ENCODE peak calls at places on chromosomes 4 and X, in four cellular contexts. One of them, this sample, is unnamed.

GRCh38 chr4:121370729-121371325 is 10.0 kb downstream of the QRFPR start:
- DNase-seq in mesendoderm: peak
- DNase-seq in fibroblast of lung: peak
- DNase-seq in BJ: no peak
- DNase-seq in this sample: no peak

GRCh38 chr4:2412534-2412884 is 5.9 kb downstream of the ZFYVE28 start:
- DNase-seq in fibroblast of lung: no peak
- DNase-seq in mesendoderm: no peak
- DNase-seq in BJ: no peak
- DNase-seq in this sample: no peak

GRCh38 chr4:41455215-41455614 is 82.7 kb upstream of the LIMCH1 start:
- DNase-seq in BJ: no peak
- DNase-seq in fibroblast of lung: no peak
- DNase-seq in mesendoderm: peak
- DNase-seq in this sample: no peak

GRCh38 chr4:119587796-119588195 is 40.8 kb downstream of the PDE5A start:
- DNase-seq in mesendoderm: peak
- DNase-seq in fibroblast of lung: peak
- DNase-seq in BJ: no peak
- DNase-seq in this sample: no peak

GRCh38 chr4:166941629-166942028 is 292.7 kb downstream of the SPOCK3 start:
- DNase-seq in mesendoderm: peak
- DNase-seq in BJ: no peak
- DNase-seq in fibroblast of lung: peak
- DNase-seq in this sample: no peak

GRCh38 chrX:145506225-145506624 is 258.9 kb downstream of the SPANXN1 start:
- DNase-seq in mesendoderm: no peak
- DNase-seq in BJ: no peak
- DNase-seq in fibroblast of lung: no peak
- DNase-seq in this sample: no peak

GRCh38 chrX:14073561-14073960 is 43.9 kb upstream of the GEMIN8 start:
- DNase-seq in BJ: no peak
- DNase-seq in fibroblast of lung: peak
- DNase-seq in mesendoderm: no peak
- DNase-seq in this sample: no peak

GRCh38 chr4:87961993-87962791 is 13.3 kb upstream of the SPP1 start:
- DNase-seq in BJ: no peak
- DNase-seq in fibroblast of lung: peak
- DNase-seq in mesendoderm: peak
- DNase-seq in this sample: no peak

GRCh38 chr4:822361-823092 is 3.4 kb downstream of the CPLX1 start:
- DNase-seq in mesendoderm: no peak
- DNase-seq in BJ: no peak
- DNase-seq in fibroblast of lung: no peak
- DNase-seq in this sample: no peak

GRCh38 chr4:19735012-19735411 is 516.7 kb upstream of the SLIT2 start:
- DNase-seq in BJ: no peak
- DNase-seq in mesendoderm: no peak
- DNase-seq in fibroblast of lung: no peak
- DNase-seq in this sample: no peak

GRCh38 chr4:4595252-4595651 is 53.4 kb upstream of the STX18 start:
- DNase-seq in BJ: no peak
- DNase-seq in mesendoderm: peak
- DNase-seq in fibroblast of lung: no peak
- DNase-seq in this sample: no peak

GRCh38 chr4:152577708-152578421 is 42.0 kb upstream of the FBXW7 start:
- DNase-seq in mesendoderm: no peak
- DNase-seq in fibroblast of lung: no peak
- DNase-seq in BJ: no peak
- DNase-seq in this sample: no peak

GRCh38 chr4:164536829-164537228 is 217.1 kb upstream of the SMIM31 start:
- DNase-seq in mesendoderm: peak
- DNase-seq in BJ: peak
- DNase-seq in fibroblast of lung: peak
- DNase-seq in this sample: peak

GRCh38 chr4:3462790-3463415 is at the start of gene DOK7:
- DNase-seq in mesendoderm: no peak
- DNase-seq in BJ: no peak
- DNase-seq in fibroblast of lung: no peak
- DNase-seq in this sample: no peak
- H3K4me3 ChIP-seq in mesendoderm: no peak
- H3K4me3 ChIP-seq in BJ: peak
- H3K4me3 ChIP-seq in fibroblast of lung: no peak
- H3K4me3 ChIP-seq in this sample: peak

GRCh38 chr4:24999392-25000104 is 31.2 kb downstream of the LGI2 start:
- DNase-seq in fibroblast of lung: peak
- DNase-seq in BJ: no peak
- DNase-seq in mesendoderm: peak
- DNase-seq in this sample: no peak
- H3K4me3 ChIP-seq in fibroblast of lung: no peak
- H3K4me3 ChIP-seq in BJ: no peak
- H3K4me3 ChIP-seq in mesendoderm: no peak
- H3K4me3 ChIP-seq in this sample: no peak

GRCh38 chr4:26726655-26727387 is 133.8 kb upstream of the STIM2 start:
- DNase-seq in fibroblast of lung: peak
- DNase-seq in mesendoderm: no peak
- DNase-seq in BJ: no peak
- DNase-seq in this sample: no peak

GRCh38 chr4:26731342-26731741 is 129.3 kb upstream of the STIM2 start:
- DNase-seq in BJ: no peak
- DNase-seq in mesendoderm: no peak
- DNase-seq in fibroblast of lung: peak
- DNase-seq in this sample: no peak

GRCh38 chr4:26727849-26728248 is 132.8 kb upstream of the STIM2 start:
- DNase-seq in BJ: no peak
- DNase-seq in mesendoderm: no peak
- DNase-seq in fibroblast of lung: no peak
- DNase-seq in this sample: no peak

GRCh38 chr4:26729547-26729946 is 131.1 kb upstream of the STIM2 start:
- DNase-seq in fibroblast of lung: no peak
- DNase-seq in BJ: no peak
- DNase-seq in mesendoderm: no peak
- DNase-seq in this sample: no peak

GRCh38 chr4:26729027-26729426 is 131.6 kb upstream of the STIM2 start:
- DNase-seq in fibroblast of lung: no peak
- DNase-seq in BJ: no peak
- DNase-seq in mesendoderm: no peak
- DNase-seq in this sample: no peak
- H3K4me3 ChIP-seq in fibroblast of lung: no peak
- H3K4me3 ChIP-seq in BJ: no peak
- H3K4me3 ChIP-seq in mesendoderm: no peak
- H3K4me3 ChIP-seq in this sample: no peak

GRCh38 chrX:120692319-120692718 is 62.5 kb upstream of the C1GALT1C1 start:
- DNase-seq in fibroblast of lung: no peak
- DNase-seq in mesendoderm: no peak
- DNase-seq in BJ: no peak
- DNase-seq in this sample: no peak

GRCh38 chrX:120690941-120691340 is 61.1 kb upstream of the C1GALT1C1 start:
- DNase-seq in BJ: no peak
- DNase-seq in fibroblast of lung: no peak
- DNase-seq in mesendoderm: no peak
- DNase-seq in this sample: no peak

GRCh38 chrX:120690344-120690743 is 60.5 kb upstream of the C1GALT1C1 start:
- DNase-seq in mesendoderm: no peak
- DNase-seq in BJ: no peak
- DNase-seq in fibroblast of lung: no peak
- DNase-seq in this sample: no peak
- H3K4me3 ChIP-seq in mesendoderm: no peak
- H3K4me3 ChIP-seq in BJ: no peak
- H3K4me3 ChIP-seq in fibroblast of lung: no peak
- H3K4me3 ChIP-seq in this sample: no peak

GRCh38 chr4:155761916-155762315 is 3.1 kb downstream of the GUCY1B1 start:
- DNase-seq in fibroblast of lung: no peak
- DNase-seq in mesendoderm: peak
- DNase-seq in BJ: no peak
- DNase-seq in this sample: no peak
- H3K4me3 ChIP-seq in fibroblast of lung: no peak
- H3K4me3 ChIP-seq in mesendoderm: no peak
- H3K4me3 ChIP-seq in BJ: no peak
- H3K4me3 ChIP-seq in this sample: no peak

DNA sequence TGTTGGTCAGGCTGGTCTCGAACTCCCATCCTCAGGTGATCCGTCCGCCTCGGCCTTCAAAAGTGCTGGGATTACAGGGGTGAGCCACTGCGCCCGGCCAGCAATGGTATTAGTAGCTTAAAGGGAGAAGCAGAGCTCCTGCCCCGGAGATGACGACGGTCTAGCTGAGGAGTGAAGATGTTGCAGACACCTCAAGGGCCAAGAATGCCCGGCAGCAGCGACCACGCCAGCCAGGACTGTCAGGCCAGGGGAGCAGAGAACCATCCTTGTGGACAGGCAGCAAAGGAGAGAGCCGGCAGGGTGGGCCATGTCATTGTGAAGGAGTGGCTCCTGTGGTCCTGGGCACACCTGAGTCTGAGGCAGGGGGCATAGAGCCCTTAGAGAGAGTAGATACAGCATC is 210.1 kb upstream of the BCOR start:
- DNase-seq in BJ: no peak
- DNase-seq in mesendoderm: no peak
- DNase-seq in fibroblast of lung: no peak
- DNase-seq in this sample: no peak
- H3K4me3 ChIP-seq in BJ: no peak
- H3K4me3 ChIP-seq in mesendoderm: no peak
- H3K4me3 ChIP-seq in fibroblast of lung: no peak
- H3K4me3 ChIP-seq in this sample: no peak

GRCh38 chrX:49880668-49881067 is 1.4 kb downstream of the USP27X start:
- DNase-seq in fibroblast of lung: no peak
- DNase-seq in BJ: no peak
- DNase-seq in mesendoderm: peak
- DNase-seq in this sample: no peak
- H3K4me3 ChIP-seq in fibroblast of lung: no peak
- H3K4me3 ChIP-seq in BJ: no peak
- H3K4me3 ChIP-seq in mesendoderm: no peak
- H3K4me3 ChIP-seq in this sample: no peak

GRCh38 chrX:154489182-154489581 is 1.2 kb downstream of the SLC10A3 start:
- DNase-seq in BJ: no peak
- DNase-seq in fibroblast of lung: no peak
- DNase-seq in mesendoderm: no peak
- DNase-seq in this sample: no peak
- H3K4me3 ChIP-seq in BJ: peak
- H3K4me3 ChIP-seq in fibroblast of lung: no peak
- H3K4me3 ChIP-seq in mesendoderm: no peak
- H3K4me3 ChIP-seq in this sample: peak

GRCh38 chr4:185764880-185765279 is 47.1 kb downstream of the SORBS2 start:
- DNase-seq in mesendoderm: no peak
- DNase-seq in BJ: no peak
- DNase-seq in fibroblast of lung: peak
- DNase-seq in this sample: no peak

GRCh38 chr4:185758807-185759206 is 53.2 kb downstream of the SORBS2 start:
- DNase-seq in fibroblast of lung: no peak
- DNase-seq in mesendoderm: no peak
- DNase-seq in BJ: no peak
- DNase-seq in this sample: no peak

GRCh38 chr4:185767528-185767927 is 44.5 kb downstream of the SORBS2 start:
- DNase-seq in mesendoderm: no peak
- DNase-seq in fibroblast of lung: no peak
- DNase-seq in BJ: no peak
- DNase-seq in this sample: no peak

GRCh38 chr4:185761352-185762235 is 50.4 kb downstream of the SORBS2 start:
- DNase-seq in mesendoderm: no peak
- DNase-seq in BJ: no peak
- DNase-seq in fibroblast of lung: no peak
- DNase-seq in this sample: no peak
- H3K4me3 ChIP-seq in mesendoderm: no peak
- H3K4me3 ChIP-seq in BJ: no peak
- H3K4me3 ChIP-seq in fibroblast of lung: no peak
- H3K4me3 ChIP-seq in this sample: no peak

This sample was measured in AG09309.